ENCODE peak calls at places on chromosomes 16 and 17, in six cellular contexts. Q is nephron progenitor cell, D is T-helper 1 cell, N is left colon, P is occipital lobe, S is pons. C is an unnamed sample.

GRCh38 chr17:1766382-1767135 is 4.7 kb downstream of the SERPINF1 start:
- DNase-seq in N (no peak), S (no peak), P (no peak), D (no peak), Q (no peak), C (no peak)

GRCh38 chr16:30995927-30996323 is 10.9 kb downstream of the HSD3B7 start:
- DNase-seq in Q (no peak), S (no peak), P (no peak), N (no peak), D (no peak), C (no peak)

GRCh38 chr17:77662796-77663195 is 295.7 kb upstream of the TNRC6C start:
- DNase-seq in N (no peak), Q (no peak), D (no peak), P (no peak), S (no peak), C (no peak)

GRCh38 chr16:89094252-89094901 is 725 bp downstream of the ACSF3 start:
- DNase-seq in D (no peak), N (no peak), Q (no peak), S (no peak), P (no peak), C (no peak)

GRCh38 chr16:12582696-12583095 is 221.0 kb downstream of the CPPED1 start:
- DNase-seq in Q (no peak), P (no peak), N (no peak), D (no peak), S (no peak), C (no peak)

GRCh38 chr16:17633146-17633966 is 162.6 kb upstream of the XYLT1 start:
- DNase-seq in Q (no peak), S (no peak), P (no peak), D (no peak), N (no peak), C (no peak)

GRCh38 chr16:64705443-64705842 is 416.4 kb downstream of the CDH11 start:
- DNase-seq in S (no peak), P (no peak), N (no peak), Q (no peak), D (no peak), C (no peak)

GRCh38 chr16:66335704-66336329 is 30.7 kb upstream of the CDH5 start:
- DNase-seq in Q (no peak), P (peak), S (peak), N (no peak), D (no peak), C (no peak)

GRCh38 chr17:40447148-40447644 is 3.9 kb downstream of the IGFBP4 start:
- DNase-seq in P (no peak), S (no peak), D (no peak), N (no peak), Q (no peak), C (no peak)

GRCh38 chr16:9122342-9122741 is 30.9 kb downstream of the HAPSTR1 start:
- DNase-seq in S (no peak), Q (no peak), P (no peak), D (no peak), N (no peak), C (no peak)

GRCh38 chr16:1493746-1494094 is 560 bp downstream of the TELO2 start:
- DNase-seq in P (no peak), D (no peak), N (no peak), Q (no peak), S (no peak), C (no peak)

GRCh38 chr16:49932449-49932848 is 76.5 kb upstream of the ZNF423 start:
- DNase-seq in D (no peak), P (no peak), S (no peak), Q (no peak), N (no peak), C (no peak)

GRCh38 chr17:45848868-45849535 is 4.3 kb downstream of the SPPL2C start:
- DNase-seq in N (no peak), S (peak), D (no peak), Q (no peak), P (peak), C (no peak)

GRCh38 chr17:28579526-28579925 is 2.8 kb upstream of the ALDOC start:
- DNase-seq in N (no peak), P (no peak), Q (no peak), S (no peak), D (no peak), C (no peak)